ENCODE peak calls at places on chromosomes 4 and X, in five cellular contexts. N is A549, J is NCI-H1930, U is astrocyte of the spinal cord, S is progenitor cell of endocrine pancreas. C is an unnamed sample.

GRCh38 chr4:97590266-97590665 is 553.0 kb downstream of the STPG2 start:
- DNase-seq in N (no peak), J (no peak), U (no peak), S (no peak), C (no peak)

GRCh38 chrX:98516120-98516519 is 1632.4 kb downstream of the RPA4 start:
- DNase-seq in N (no peak), J (no peak), U (no peak), S (no peak), C (no peak)

GRCh38 chrX:135625995-135626394 is 87.4 kb upstream of the CT45A1 start:
- DNase-seq in N (no peak), J (no peak), U (no peak), S (no peak), C (peak)

GRCh38 chr4:25970241-25970675 is 56.2 kb downstream of the SMIM20 start:
- DNase-seq in N (no peak), J (no peak), U (peak), S (no peak), C (no peak)

GRCh38 chrX:71622347-71623104 is 4.2 kb upstream of the CXCR3 start:
- DNase-seq in N (peak), J (no peak), U (peak), S (no peak), C (peak)

GRCh38 chr4:7390906-7391636 is 43.7 kb downstream of the PSAPL1 start:
- DNase-seq in N (no peak), J (no peak), U (no peak), S (no peak), C (no peak)

GRCh38 chrX:40199704-40200103 is 101.9 kb upstream of the BCOR start:
- DNase-seq in N (no peak), J (no peak), U (no peak), S (no peak), C (peak)

GRCh38 chr4:79259242-79259641 is 66.6 kb downstream of the NAA11 start:
- DNase-seq in N (no peak), J (no peak), U (no peak), S (no peak), C (no peak)

GRCh38 chrX:123348468-123348867 is 164.4 kb downstream of the GRIA3 start:
- DNase-seq in N (no peak), J (no peak), U (no peak), S (no peak), C (no peak)

GRCh38 chr4:55444822-55445221 is 49.1 kb downstream of the TMEM165 start:
- DNase-seq in N (no peak), J (no peak), U (peak), S (no peak), C (peak)

GRCh38 chr4:53186714-53187358 is 179.0 kb downstream of the SCFD2 start:
- DNase-seq in N (no peak), J (no peak), U (no peak), S (no peak), C (no peak)

GRCh38 chrX:109393859-109394258 is 88.0 kb downstream of the GUCY2F start:
- DNase-seq in N (no peak), J (no peak), U (no peak), S (no peak), C (no peak)

GRCh38 chr4:77800483-77801259 is 18.5 kb downstream of the CNOT6L start:
- DNase-seq in N (no peak), J (no peak), U (peak), S (no peak), C (peak)

GRCh38 chr4:47746122-47746521 is 91.7 kb downstream of the CORIN start:
- DNase-seq in N (no peak), J (no peak), U (no peak), S (no peak), C (no peak)

GRCh38 chrX:150842198-150842553 is 56.3 kb downstream of the CD99L2 start:
- DNase-seq in N (no peak), J (no peak), U (no peak), S (no peak), C (no peak)

GRCh38 chr4:158801066-158801465 is 32.2 kb downstream of the FNIP2 start:
- DNase-seq in N (no peak), J (no peak), U (no peak), S (no peak), C (no peak)

GRCh38 chr4:26052663-26053534 is 138.9 kb downstream of the SMIM20 start:
- DNase-seq in N (no peak), J (no peak), U (no peak), S (no peak), C (peak)

GRCh38 chrX:50067435-50068292 is 133.1 kb downstream of the AKAP4 start:
- DNase-seq in N (peak), J (peak), U (peak), S (peak), C (peak)

GRCh38 chr4:59904331-59904730 is 1295.8 kb upstream of the ADGRL3 start:
- DNase-seq in N (no peak), J (no peak), U (no peak), S (no peak), C (no peak)

GRCh38 chrX:18422325-18422724 is 3.1 kb upstream of the CDKL5 start:
- DNase-seq in N (peak), J (no peak), U (peak), S (no peak), C (peak)

GRCh38 chrX:79259073-79259689 is 108.0 kb downstream of the ITM2A start:
- DNase-seq in N (no peak), J (no peak), U (no peak), S (no peak), C (no peak)

GRCh38 chr4:40960926-40961325 is 211.2 kb downstream of the NSUN7 start:
- DNase-seq in N (no peak), J (no peak), U (no peak), S (no peak), C (no peak)

GRCh38 chr4:67762091-67762490 is 7.9 kb upstream of the GNRHR start:
- DNase-seq in N (no peak), J (no peak), U (peak), S (no peak), C (peak)

GRCh38 chr4:3781997-3782930 is 16.1 kb downstream of the ADRA2C start:
- DNase-seq in N (no peak), J (no peak), U (no peak), S (no peak), C (no peak)

GRCh38 chr4:180635276-180635675 is 1607.9 kb upstream of the TENM3 start:
- DNase-seq in N (no peak), J (no peak), U (peak), S (no peak), C (no peak)

GRCh38 chrX:46582964-46583363 is 9.4 kb downstream of the CHST7 start:
- DNase-seq in N (no peak), J (no peak), U (peak), S (no peak), C (peak)

GRCh38 chrX:53440631-53441517 is 6.7 kb upstream of the HSD17B10 start:
- DNase-seq in N (peak), J (no peak), U (peak), S (no peak), C (peak)

GRCh38 chrX:119529355-119530276 is 35.6 kb downstream of the STEEP1 start:
- DNase-seq in N (no peak), J (no peak), U (no peak), S (no peak), C (no peak)

GRCh38 chrX:115616943-115617563 is 56.1 kb downstream of the PLS3 start:
- DNase-seq in N (peak), J (no peak), U (peak), S (no peak), C (peak)

GRCh38 chr4:22237846-22238513 is 277.9 kb downstream of the ADGRA3 start:
- DNase-seq in N (no peak), J (no peak), U (no peak), S (no peak), C (no peak)